ENCODE peak calls at places on chromosomes 3 and 15, in eight cellular contexts. N is endothelial cell; S is esophagus squamous epithelium; D is mesenteric fat pad; L is amniotic stem cell; P is H1; F is sigmoid colon; X is CD8-positive, alpha-beta memory T cell. A is an unnamed sample.

GRCh38 chr15:76196286-76196948 is 114.9 kb downstream of the ETFA start:
- DNase-seq in N (no peak), S (no peak), D (no peak), L (peak), P (no peak), F (peak), X (no peak), A (no peak)

GRCh38 chr15:80188293-80188692 is 35.5 kb downstream of the FAH start:
- DNase-seq in N (no peak), S (no peak), D (no peak), L (no peak), P (no peak), F (no peak), X (no peak), A (no peak)

GRCh38 chr3:124451655-124452317 is 278.5 kb upstream of the UMPS start:
- DNase-seq in N (no peak), S (no peak), D (no peak), L (no peak), P (no peak), F (no peak), X (no peak), A (no peak)

GRCh38 chr3:42979044-42979962 is at the start of gene GASK1A:
- DNase-seq in N (peak), S (no peak), D (no peak), L (no peak), P (no peak), F (peak), X (peak), A (no peak)

GRCh38 chr3:64554086-64554920 is 133.5 kb downstream of the ADAMTS9 start:
- DNase-seq in N (no peak), S (no peak), D (no peak), L (no peak), P (no peak), F (no peak), X (no peak), A (no peak)

GRCh38 chr15:38991126-38991525 is 426.5 kb upstream of the RASGRP1 start:
- DNase-seq in N (peak), S (no peak), D (no peak), L (peak), P (no peak), F (no peak), X (no peak), A (no peak)

GRCh38 chr15:94230886-94231727 is at the start of gene MCTP2:
- DNase-seq in N (peak), S (peak), D (peak), L (peak), P (peak), F (peak), X (peak), A (peak)

GRCh38 chr3:30421261-30421660 is 185.1 kb upstream of the TGFBR2 start:
- DNase-seq in N (no peak), S (no peak), D (no peak), L (no peak), P (no peak), F (no peak), X (no peak), A (no peak)

GRCh38 chr15:80803580-80804525 is 24.7 kb downstream of the CEMIP start:
- DNase-seq in N (no peak), S (no peak), D (no peak), L (no peak), P (no peak), F (no peak), X (no peak), A (no peak)

GRCh38 chr15:101142711-101143110 is 109.1 kb downstream of the CHSY1 start:
- DNase-seq in N (no peak), S (no peak), D (no peak), L (no peak), P (no peak), F (peak), X (no peak), A (no peak)

GRCh38 chr3:101518421-101518871 is 5.4 kb upstream of the SENP7 start:
- DNase-seq in N (no peak), S (no peak), D (no peak), L (no peak), P (no peak), F (no peak), X (peak), A (no peak)

GRCh38 chr3:129421988-129422745 is 6.3 kb downstream of the EFCAB12 start:
- DNase-seq in N (no peak), S (no peak), D (no peak), L (no peak), P (no peak), F (no peak), X (no peak), A (no peak)

GRCh38 chr15:100714749-100715342 is 112.5 kb downstream of the ASB7 start:
- DNase-seq in N (no peak), S (no peak), D (peak), L (no peak), P (no peak), F (no peak), X (no peak), A (no peak)

GRCh38 chr3:134453631-134454030 is 32.2 kb downstream of the ANAPC13 start:
- DNase-seq in N (no peak), S (no peak), D (no peak), L (no peak), P (peak), F (no peak), X (no peak), A (no peak)

GRCh38 chr3:152245498-152246175 is 23.1 kb upstream of the MBNL1 start:
- DNase-seq in N (no peak), S (no peak), D (no peak), L (no peak), P (no peak), F (no peak), X (no peak), A (no peak)

GRCh38 chr3:191320316-191320715 is 8.9 kb upstream of the CCDC50 start:
- DNase-seq in N (no peak), S (no peak), D (no peak), L (no peak), P (no peak), F (no peak), X (no peak), A (no peak)

A was measured in thoracic aorta.